ENCODE peak calls at places on chromosome 14, in four cellular contexts. One of them, this sample, is unnamed.

GRCh38 chr14:85601246-85601645 is 71.3 kb downstream of the FLRT2 start:
- DNase-seq in mesendoderm: no peak
- DNase-seq in mesenchymal stem cell: peak
- DNase-seq in CD8-positive, alpha-beta memory T cell: no peak
- DNase-seq in this sample: no peak

GRCh38 chr14:64708148-64709004 is 4.2 kb downstream of the PLEKHG3 start:
- DNase-seq in mesendoderm: peak
- DNase-seq in mesenchymal stem cell: peak
- DNase-seq in CD8-positive, alpha-beta memory T cell: no peak
- DNase-seq in this sample: peak

GRCh38 chr14:68548194-68549056 is 244.4 kb downstream of the ZFP36L1 start:
- DNase-seq in mesendoderm: peak
- DNase-seq in mesenchymal stem cell: peak
- DNase-seq in CD8-positive, alpha-beta memory T cell: no peak
- DNase-seq in this sample: peak

GRCh38 chr14:50823051-50823762 is 7.8 kb downstream of the NIN start:
- DNase-seq in mesendoderm: peak
- DNase-seq in mesenchymal stem cell: peak
- DNase-seq in CD8-positive, alpha-beta memory T cell: no peak
- DNase-seq in this sample: no peak

GRCh38 chr14:32820182-32820581 is 118.5 kb upstream of the NPAS3 start:
- DNase-seq in mesendoderm: no peak
- DNase-seq in mesenchymal stem cell: no peak
- DNase-seq in CD8-positive, alpha-beta memory T cell: no peak
- DNase-seq in this sample: no peak

GRCh38 chr14:91228112-91229004 is 16.1 kb downstream of the GPR68 start:
- DNase-seq in mesendoderm: peak
- DNase-seq in mesenchymal stem cell: peak
- DNase-seq in CD8-positive, alpha-beta memory T cell: peak
- DNase-seq in this sample: no peak

GRCh38 chr14:88204221-88204620 is 118.8 kb downstream of the KCNK10 start:
- DNase-seq in mesendoderm: peak
- DNase-seq in mesenchymal stem cell: no peak
- DNase-seq in CD8-positive, alpha-beta memory T cell: no peak
- DNase-seq in this sample: no peak

GRCh38 chr14:105468621-105469241 is 5.9 kb upstream of the CRIP2 start:
- DNase-seq in mesendoderm: no peak
- DNase-seq in mesenchymal stem cell: no peak
- DNase-seq in CD8-positive, alpha-beta memory T cell: no peak
- DNase-seq in this sample: peak

GRCh38 chr14:92973265-92973797 is 50.4 kb downstream of the CHGA start:
- DNase-seq in mesendoderm: peak
- DNase-seq in mesenchymal stem cell: no peak
- DNase-seq in CD8-positive, alpha-beta memory T cell: peak
- DNase-seq in this sample: peak

GRCh38 chr14:21302013-21302857 is 22.4 kb downstream of the RPGRIP1 start:
- DNase-seq in mesendoderm: no peak
- DNase-seq in mesenchymal stem cell: no peak
- DNase-seq in CD8-positive, alpha-beta memory T cell: no peak
- DNase-seq in this sample: no peak